ENCODE peak calls at places on chromosome 13, in four cellular contexts. Q, C, V and U are unnamed samples.
A peak's percentile ranks its signal among the peaks of the same experiment; 100 is the strongest.

GRCh38 chr13:89163081-89163480 is 1491.9 kb downstream of the SLITRK5 start:
- DNase-seq in V (no peak), C (no peak), Q (no peak), U (no peak)

GRCh38 chr13:51538626-51539179 is 45.6 kb upstream of the WDFY2 start:
- DNase-seq in C (no peak), V (no peak), Q (no peak), U (no peak)

GRCh38 chr13:76890036-76890435 is 3.8 kb upstream of the KCTD12 start:
- DNase-seq in V (peak; percentile 9), C (no peak), Q (no peak), U (no peak)

GRCh38 chr13:99033814-99034213 is 56.0 kb upstream of the DOCK9 start:
- DNase-seq in C (no peak), V (peak; percentile 50), Q (peak; percentile 67), U (peak; percentile 26)

GRCh38 chr13:20263393-20264044 is 31.4 kb upstream of the GJB6 start:
- DNase-seq in C (no peak), Q (peak; percentile 89), V (no peak), U (peak; percentile 41)

GRCh38 chr13:69644447-69644846 is 463.2 kb upstream of the ATXN8OS start:
- DNase-seq in Q (no peak), V (no peak), C (no peak), U (no peak)

GRCh38 chr13:84430441-84430840 is 548.2 kb upstream of the SLITRK1 start:
- DNase-seq in Q (no peak), C (no peak), V (no peak), U (no peak)

GRCh38 chr13:112188298-112188610 is 121.3 kb downstream of the SOX1 start:
- DNase-seq in C (no peak), Q (no peak), V (no peak), U (no peak)

GRCh38 chr13:111337206-111337605 is 16.8 kb downstream of the TEX29 start:
- DNase-seq in C (no peak), V (peak; percentile 70), Q (no peak), U (no peak)

GRCh38 chr13:102286326-102286725 is 115.5 kb downstream of the FGF14 start:
- DNase-seq in C (no peak), Q (no peak), V (peak; percentile 84), U (no peak)

GRCh38 chr13:32426981-32427851 is 714 bp downstream of the N4BP2L1 start:
- DNase-seq in Q (peak; percentile 25), C (peak; percentile 45), V (peak; percentile 23), U (peak; percentile 45)

GRCh38 chr13:46667687-46668281 is 114.8 kb downstream of the LRCH1 start:
- DNase-seq in V (peak; percentile 49), Q (no peak), C (no peak), U (no peak)

GRCh38 chr13:107271226-107271625 is 703.3 kb upstream of the ARGLU1 start:
- DNase-seq in V (peak; percentile 68), Q (no peak), C (no peak), U (no peak)

GRCh38 chr13:76597868-76598267 is 288.3 kb downstream of the KCTD12 start:
- DNase-seq in V (no peak), Q (no peak), C (no peak), U (no peak)

GRCh38 chr13:70889163-70889562 is 780.9 kb upstream of the KLHL1 start:
- DNase-seq in C (no peak), Q (no peak), V (no peak), U (no peak)

GRCh38 chr13:107531816-107532215 is 683.5 kb downstream of the LIG4 start:
- DNase-seq in V (no peak), Q (no peak), C (no peak), U (no peak)

GRCh38 chr13:51934461-51935087 is 72.8 kb downstream of the CCDC70 start:
- DNase-seq in C (no peak), V (no peak), Q (no peak), U (no peak)

GRCh38 chr13:104586010-104586746 is 1520.0 kb upstream of the SLC10A2 start:
- DNase-seq in Q (peak; percentile 73), C (no peak), V (peak; percentile 85), U (peak; percentile 61)

GRCh38 chr13:30689752-30690151 is 45.6 kb upstream of the ALOX5AP start:
- DNase-seq in V (no peak), Q (no peak), C (no peak), U (no peak)

GRCh38 chr13:99829156-99829555 is 142.4 kb downstream of the ZIC5 start:
- DNase-seq in C (no peak), V (no peak), Q (no peak), U (no peak)

GRCh38 chr13:101453784-101454201 is 1.3 kb downstream of the ITGBL1 start:
- DNase-seq in Q (no peak), V (no peak), C (no peak), U (peak; percentile 16)